ENCODE peak calls at places on chromosome 19, in ten cellular contexts. S is ovary; V is NCI-H774; E is activated T-cell treated with anti-CD3 and anti-CD28 coated beads, Interleukin-2, amount 50 U/mL, for 1 hour; N is AG09319; B is mammary epithelial cell; O is HS-5; A is NCI-H2081; X is fibroblast of lung; D is NCI-H1417. C is an unnamed sample.

GRCh38 chr19:38389101-38389925 is 816 bp downstream of the SPRED3 start:
- DNase-seq in S (no peak), V (no peak), E (no peak), N (no peak), B (peak), O (no peak), A (no peak), X (peak), D (peak), C (peak)

GRCh38 chr19:44869728-44870470 is 21.2 kb upstream of the TOMM40 start:
- DNase-seq in S (peak), V (no peak), E (no peak), N (no peak), B (no peak), O (no peak), A (no peak), X (peak), D (no peak), C (peak)

GRCh38 chr19:7257148-7258041 is 36.8 kb downstream of the INSR start:
- DNase-seq in S (peak), V (no peak), E (no peak), N (no peak), B (peak), O (peak), A (no peak), X (peak), D (no peak), C (peak)

GRCh38 chr19:55685776-55686175 is 10.8 kb downstream of the EPN1 start:
- DNase-seq in S (no peak), V (no peak), E (no peak), N (no peak), B (no peak), O (no peak), A (no peak), X (no peak), D (no peak), C (no peak)

GRCh38 chr19:34135401-34135800 is 36.9 kb upstream of the LSM14A start:
- DNase-seq in S (no peak), V (no peak), E (no peak), N (no peak), B (no peak), O (no peak), A (no peak), X (no peak), D (no peak), C (no peak)

GRCh38 chr19:30784850-30785459 is 412.8 kb downstream of the ZNF536 start:
- DNase-seq in S (peak), V (no peak), E (peak), N (no peak), B (peak), O (no peak), A (no peak), X (peak), D (peak), C (peak)

GRCh38 chr19:44430956-44431355 is 17.3 kb downstream of the ZNF229 start:
- DNase-seq in S (no peak), V (no peak), E (no peak), N (no peak), B (peak), O (peak), A (no peak), X (no peak), D (no peak), C (peak)

GRCh38 chr19:6233827-6234511 is 45.8 kb downstream of the MLLT1 start:
- DNase-seq in S (no peak), V (no peak), E (no peak), N (no peak), B (no peak), O (no peak), A (no peak), X (no peak), D (peak), C (peak)

GRCh38 chr19:7916137-7916907 is 1.7 kb downstream of the TGFBR3L start:
- DNase-seq in S (no peak), V (peak), E (peak), N (no peak), B (no peak), O (no peak), A (peak), X (no peak), D (peak), C (no peak)

GRCh38 chr19:1245468-1245867 is 2.9 kb upstream of the MIDN start:
- DNase-seq in S (peak), V (no peak), E (no peak), N (no peak), B (no peak), O (no peak), A (no peak), X (no peak), D (no peak), C (no peak)

GRCh38 chr19:15666186-15666585 is 6.7 kb upstream of the CYP4F12 start:
- DNase-seq in S (no peak), V (no peak), E (no peak), N (no peak), B (no peak), O (no peak), A (no peak), X (no peak), D (no peak), C (no peak)

GRCh38 chr19:2474232-2475017 is 1.5 kb upstream of the GADD45B start:
- DNase-seq in S (peak), V (peak), E (peak), N (no peak), B (peak), O (no peak), A (peak), X (peak), D (peak), C (peak)

GRCh38 chr19:50175924-50176323 is 12.8 kb upstream of the IZUMO2 start:
- DNase-seq in S (no peak), V (no peak), E (no peak), N (no peak), B (no peak), O (no peak), A (no peak), X (no peak), D (no peak), C (no peak)

GRCh38 chr19:49492573-49493411 is 3.4 kb upstream of the RPS11 start:
- DNase-seq in S (no peak), V (no peak), E (no peak), N (no peak), B (no peak), O (no peak), A (peak), X (peak), D (peak), C (no peak)

GRCh38 chr19:16374436-16374835 is 49.8 kb downstream of the KLF2 start:
- DNase-seq in S (no peak), V (no peak), E (peak), N (no peak), B (no peak), O (no peak), A (no peak), X (no peak), D (no peak), C (no peak)

GRCh38 chr19:4357921-4358326 is 14.6 kb downstream of the MPND start:
- DNase-seq in S (no peak), V (no peak), E (no peak), N (no peak), B (no peak), O (no peak), A (no peak), X (no peak), D (no peak), C (no peak)

GRCh38 chr19:40605201-40605971 is 4.2 kb downstream of the LTBP4 start:
- DNase-seq in S (peak), V (peak), E (peak), N (no peak), B (peak), O (no peak), A (peak), X (peak), D (peak), C (peak)

GRCh38 chr19:56211718-56212117 is 9.6 kb downstream of the ZSCAN5C start:
- DNase-seq in S (no peak), V (no peak), E (no peak), N (no peak), B (no peak), O (no peak), A (no peak), X (no peak), D (no peak), C (no peak)

GRCh38 chr19:7679017-7679720 is 1.5 kb upstream of the TRAPPC5 start:
- DNase-seq in S (no peak), V (no peak), E (peak), N (no peak), B (no peak), O (no peak), A (peak), X (no peak), D (peak), C (no peak)

GRCh38 chr19:40862785-40863184 is 12.5 kb upstream of the CYP2A6 start:
- DNase-seq in S (no peak), V (no peak), E (no peak), N (peak), B (no peak), O (peak), A (no peak), X (peak), D (no peak), C (no peak)

GRCh38 chr19:6476155-6476895 is 5.3 kb downstream of the DENND1C start:
- DNase-seq in S (peak), V (peak), E (peak), N (no peak), B (peak), O (no peak), A (no peak), X (peak), D (no peak), C (peak)

GRCh38 chr19:47637550-47637949 is 28.6 kb downstream of the BICRA start:
- DNase-seq in S (no peak), V (no peak), E (no peak), N (no peak), B (peak), O (no peak), A (no peak), X (peak), D (no peak), C (peak)

GRCh38 chr19:3710265-3710812 is 2.2 kb downstream of the TJP3 start:
- DNase-seq in S (no peak), V (peak), E (no peak), N (no peak), B (peak), O (no peak), A (peak), X (peak), D (peak), C (peak)

GRCh38 chr19:50496189-50497029 is 14.6 kb downstream of the JOSD2 start:
- DNase-seq in S (no peak), V (no peak), E (no peak), N (no peak), B (no peak), O (no peak), A (no peak), X (no peak), D (no peak), C (no peak)

GRCh38 chr19:18710986-18711751 is 27.7 kb downstream of the CRTC1 start:
- DNase-seq in S (peak), V (no peak), E (no peak), N (peak), B (no peak), O (no peak), A (no peak), X (peak), D (no peak), C (no peak)

GRCh38 chr19:558770-559439 is 13.5 kb upstream of the BSG start:
- DNase-seq in S (peak), V (no peak), E (no peak), N (no peak), B (no peak), O (no peak), A (no peak), X (peak), D (no peak), C (peak)

GRCh38 chr19:43498233-43498830 is 6.2 kb downstream of the PHLDB3 start:
- DNase-seq in S (no peak), V (no peak), E (no peak), N (no peak), B (no peak), O (no peak), A (no peak), X (no peak), D (no peak), C (no peak)

GRCh38 chr19:47848871-47849473 is 10.1 kb upstream of the TPRX2 start:
- DNase-seq in S (no peak), V (no peak), E (peak), N (no peak), B (no peak), O (no peak), A (no peak), X (peak), D (no peak), C (peak)

GRCh38 chr19:18649371-18650047 is 12.7 kb downstream of the KLHL26 start:
- DNase-seq in S (peak), V (no peak), E (no peak), N (no peak), B (peak), O (no peak), A (no peak), X (peak), D (peak), C (peak)

GRCh38 chr19:15248648-15249559 is 16.7 kb upstream of the EPHX3 start:
- DNase-seq in S (peak), V (no peak), E (no peak), N (peak), B (peak), O (peak), A (no peak), X (peak), D (no peak), C (peak)

GRCh38 chr19:8367327-8368001 is 3.5 kb downstream of the ANGPTL4 start:
- DNase-seq in S (peak), V (no peak), E (no peak), N (peak), B (peak), O (no peak), A (no peak), X (peak), D (peak), C (peak)